ENCODE peak calls at places on chromosomes 13 and 19, in four cellular contexts. R is GOT3, Z is suprapubic skin, Y is activated T-cell treated with anti-CD3 and anti-CD28 coated beads for 1 hour. L is an unnamed sample.

GRCh38 chr19:53879145-53880037 is 2.6 kb upstream of the PRKCG start:
- DNase-seq in Z (peak), R (peak), Y (peak), L (peak)

GRCh38 chr13:69319659-69320058 is 788.0 kb upstream of the ATXN8OS start:
- DNase-seq in Z (no peak), Y (no peak), R (no peak), L (no peak)

GRCh38 chr19:6925801-6926751 is 38.7 kb downstream of the ADGRE1 start:
- DNase-seq in Z (no peak), R (no peak), Y (no peak), L (no peak)

GRCh38 chr13:40220299-40220935 is 446.0 kb downstream of the FOXO1 start:
- DNase-seq in R (no peak), Z (no peak), Y (no peak), L (no peak)

GRCh38 chr13:92573467-92574057 is 653.0 kb upstream of the GPC6 start:
- DNase-seq in Z (no peak), Y (no peak), R (no peak), L (no peak)

GRCh38 chr13:94033830-94034642 is 445.4 kb downstream of the DCT start:
- DNase-seq in R (no peak), Y (no peak), Z (no peak), L (no peak)

GRCh38 chr19:47019431-47020041 is at the start of gene NPAS1:
- DNase-seq in Y (no peak), Z (no peak), R (no peak), L (no peak)

GRCh38 chr19:29871143-29871542 is 59.4 kb downstream of the CCNE1 start:
- DNase-seq in Y (no peak), Z (no peak), R (no peak), L (no peak)

GRCh38 chr13:76331948-76332712 is 554.1 kb downstream of the KCTD12 start:
- DNase-seq in Y (no peak), R (no peak), Z (no peak), L (no peak)

GRCh38 chr13:67328895-67329294 is 98.8 kb upstream of the PCDH9 start:
- DNase-seq in R (no peak), Y (no peak), Z (no peak), L (no peak)

GRCh38 chr19:40281381-40282208 is 3.5 kb downstream of the AKT2 start:
- DNase-seq in Y (no peak), Z (peak), R (no peak), L (no peak)

GRCh38 chr19:10271543-10272086 is 695 bp downstream of the ICAM1 start:
- DNase-seq in Y (no peak), R (no peak), Z (no peak), L (no peak)

GRCh38 chr13:77599351-77599750 is 63.8 kb downstream of the SCEL start:
- DNase-seq in R (no peak), Z (no peak), Y (no peak), L (no peak)

GRCh38 chr13:110493161-110493593 is 68.3 kb downstream of the RAB20 start:
- DNase-seq in Z (no peak), R (no peak), Y (no peak), L (no peak)

GRCh38 chr19:30694156-30694555 is 322.0 kb downstream of the ZNF536 start:
- DNase-seq in Y (no peak), R (no peak), Z (no peak), L (no peak)

GRCh38 chr19:2266183-2266993 is 10.2 kb upstream of the JSRP1 start:
- DNase-seq in Y (no peak), R (no peak), Z (peak), L (no peak)

L was measured in coronary artery.